ENCODE peak calls at places on chromosomes 2 and 18, in eight cellular contexts. S, N, X, K, V, R, Z and A are unnamed samples.

GRCh38 chr2:112887904-112888303 is 23.1 kb upstream of the IL37 start:
- DNase-seq in S (no peak), N (no peak), X (no peak), K (no peak), V (no peak), R (peak), Z (no peak), A (peak)

GRCh38 chr2:171574149-171574795 is 52.0 kb downstream of the CYBRD1 start:
- DNase-seq in S (peak), N (peak), X (peak), K (peak), V (peak), R (peak), Z (peak), A (peak)

GRCh38 chr18:13260114-13260926 is 41.8 kb downstream of the LDLRAD4 start:
- DNase-seq in S (no peak), N (no peak), X (no peak), K (no peak), V (no peak), R (peak), Z (peak), A (no peak)

GRCh38 chr18:48832961-48833700 is 117.6 kb downstream of the SMAD7 start:
- DNase-seq in S (no peak), N (peak), X (peak), K (peak), V (no peak), R (peak), Z (peak), A (peak)

GRCh38 chr2:86249176-86249842 is 50.1 kb downstream of the MRPL35 start:
- DNase-seq in S (no peak), N (peak), X (no peak), K (peak), V (no peak), R (peak), Z (no peak), A (peak)

GRCh38 chr18:2905802-2906521 is 59.2 kb downstream of the EMILIN2 start:
- DNase-seq in S (no peak), N (peak), X (peak), K (peak), V (peak), R (peak), Z (no peak), A (peak)

GRCh38 chr2:152548111-152548875 is 169.0 kb downstream of the PRPF40A start:
- DNase-seq in S (no peak), N (peak), X (no peak), K (no peak), V (no peak), R (no peak), Z (no peak), A (no peak)

GRCh38 chr2:26401739-26402541 is at the start of gene DRC1:
- DNase-seq in S (peak), N (peak), X (peak), K (peak), V (no peak), R (peak), Z (peak), A (no peak)

GRCh38 chr2:12167525-12168317 is 421.3 kb downstream of the LPIN1 start:
- DNase-seq in S (no peak), N (peak), X (peak), K (no peak), V (no peak), R (no peak), Z (peak), A (peak)

GRCh38 chr2:153163055-153163454 is 315.5 kb downstream of the RPRM start:
- DNase-seq in S (peak), N (peak), X (peak), K (peak), V (no peak), R (peak), Z (no peak), A (peak)

GRCh38 chr18:61770279-61770678 is 122.5 kb downstream of the RNF152 start:
- DNase-seq in S (no peak), N (no peak), X (no peak), K (no peak), V (no peak), R (peak), Z (no peak), A (no peak)

GRCh38 chr2:207729465-207729998 is 18.1 kb downstream of the CCNYL1 start:
- DNase-seq in S (no peak), N (no peak), X (no peak), K (no peak), V (no peak), R (no peak), Z (no peak), A (no peak)

GRCh38 chr2:199100326-199101110 is 357.2 kb downstream of the SATB2 start:
- DNase-seq in S (no peak), N (no peak), X (no peak), K (peak), V (no peak), R (peak), Z (no peak), A (no peak)

GRCh38 chr2:212021947-212022346 is 516.7 kb downstream of the ERBB4 start:
- DNase-seq in S (no peak), N (no peak), X (no peak), K (no peak), V (no peak), R (peak), Z (no peak), A (no peak)

GRCh38 chr18:46916551-46917107 is 678 bp downstream of the PIAS2 start:
- DNase-seq in S (no peak), N (peak), X (peak), K (peak), V (peak), R (peak), Z (no peak), A (peak)

GRCh38 chr2:226979004-226979403 is 143.2 kb downstream of the RHBDD1 start:
- DNase-seq in S (no peak), N (no peak), X (peak), K (no peak), V (no peak), R (no peak), Z (no peak), A (no peak)